ENCODE peak calls at places on chromosomes 4 and X, in nine cellular contexts. S is mesendoderm, R is HepG2, C is astrocyte, W is H9, Z is fibroblast of lung, V is DND-41, K is GM23248, G is neural progenitor cell. P is an unnamed sample.

GRCh38 chrX:1261285-1261684 is 7.3 kb upstream of the CSF2RA start:
- DNase-seq in S (peak; percentile 28), R (no peak), C (no peak), W (peak; percentile 50), Z (no peak), V (no peak), K (no peak), G (peak; percentile 86), P (no peak)

GRCh38 chr4:70874268-70875156 is 27.7 kb upstream of the MOB1B start:
- DNase-seq in S (no peak), R (no peak), C (no peak), W (no peak), Z (no peak), V (no peak), K (no peak), G (no peak), P (no peak)

GRCh38 chrX:16750136-16750535 is 30.7 kb downstream of the SYAP1 start:
- DNase-seq in S (no peak), R (no peak), C (no peak), W (no peak), Z (no peak), V (no peak), K (no peak), G (no peak), P (no peak)

GRCh38 chrX:41785685-41786084 is 61.7 kb downstream of the GPR82 start:
- DNase-seq in S (no peak), R (no peak), C (peak; percentile 34), W (no peak), Z (peak; percentile 14), V (no peak), K (peak; percentile 47), G (no peak), P (peak; percentile 74)

GRCh38 chr4:25881187-25881586 is 18.4 kb upstream of the SEL1L3 start:
- DNase-seq in S (no peak), R (no peak), C (no peak), W (no peak), Z (no peak), V (no peak), K (no peak), G (no peak), P (no peak)

GRCh38 chr4:56857601-56858301 is 36.2 kb upstream of the SPINK2 start:
- DNase-seq in S (no peak), R (no peak), C (no peak), W (no peak), Z (no peak), V (no peak), K (peak; percentile 37), G (no peak), P (no peak)

GRCh38 chrX:74467656-74468055 is 46.4 kb downstream of the SLC16A2 start:
- DNase-seq in S (no peak), R (no peak), C (no peak), W (no peak), Z (no peak), V (no peak), K (no peak), G (no peak), P (no peak)

GRCh38 chrX:104098151-104098808 is 14.0 kb upstream of the ZCCHC18 start:
- DNase-seq in S (peak; percentile 62), R (peak; percentile 22), C (peak; percentile 71), W (no peak), Z (peak; percentile 79), V (peak; percentile 48), K (peak; percentile 62), G (peak; percentile 71), P (peak; percentile 66)

GRCh38 chrX:70508296-70508911 is 63.8 kb downstream of the DLG3 start:
- DNase-seq in S (peak; percentile 76), R (peak; percentile 44), C (no peak), W (peak; percentile 33), Z (no peak), V (no peak), K (peak; percentile 24), G (peak; percentile 5), P (peak; percentile 52)

GRCh38 chrX:130836447-130836846 is 66.6 kb downstream of the ENOX2 start:
- DNase-seq in S (peak; percentile 79), R (no peak), C (peak; percentile 2), W (no peak), Z (no peak), V (no peak), K (no peak), G (no peak), P (no peak)

GRCh38 chr4:99885063-99885664 is 9.1 kb downstream of the LAMTOR3 start:
- DNase-seq in S (peak; percentile 55), R (peak; percentile 21), C (peak; percentile 16), W (no peak), Z (peak; percentile 59), V (peak; percentile 30), K (peak; percentile 61), G (peak; percentile 55), P (peak; percentile 54)

GRCh38 chr4:12791536-12791935 is 692.6 kb downstream of the RAB28 start:
- DNase-seq in S (no peak), R (no peak), C (no peak), W (no peak), Z (no peak), V (no peak), K (no peak), G (no peak), P (no peak)

GRCh38 chr4:156906325-156906724 is 65.3 kb downstream of the PDGFC start:
- DNase-seq in S (no peak), R (no peak), C (no peak), W (no peak), Z (no peak), V (no peak), K (no peak), G (no peak), P (peak; percentile 18)

GRCh38 chrX:106912864-106913263 is 7.3 kb upstream of the CLDN2 start:
- DNase-seq in S (no peak), R (no peak), C (peak; percentile 32), W (no peak), Z (peak; percentile 45), V (no peak), K (peak; percentile 61), G (no peak), P (peak; percentile 52)

GRCh38 chr4:40843696-40844095 is 93.9 kb downstream of the NSUN7 start:
- DNase-seq in S (peak; percentile 62), R (no peak), C (no peak), W (peak; percentile 41), Z (no peak), V (peak; percentile 36), K (no peak), G (peak; percentile 28), P (no peak)

GRCh38 chr4:183449193-183449888 is 4.9 kb downstream of the CDKN2AIP start:
- DNase-seq in S (no peak), R (no peak), C (peak; percentile 89), W (no peak), Z (peak; percentile 53), V (no peak), K (peak; percentile 51), G (no peak), P (no peak)

GRCh38 chr4:183448436-183448835 is 4.0 kb downstream of the CDKN2AIP start:
- DNase-seq in S (no peak), R (no peak), C (no peak), W (no peak), Z (peak; percentile 22), V (no peak), K (peak; percentile 32), G (no peak), P (no peak)

GRCh38 chr4:183447646-183448045 is 3.2 kb downstream of the CDKN2AIP start:
- DNase-seq in S (no peak), R (no peak), C (no peak), W (no peak), Z (no peak), V (no peak), K (no peak), G (no peak), P (no peak)

GRCh38 chr4:183444953-183445543 is 612 bp downstream of the CDKN2AIP start:
- DNase-seq in S (peak; percentile 53), R (no peak), C (no peak), W (no peak), Z (peak; percentile 8), V (peak; percentile 60), K (peak; percentile 54), G (no peak), P (peak; percentile 2)

GRCh38 chr4:183450108-183450507 is 5.7 kb downstream of the CDKN2AIP start:
- DNase-seq in S (no peak), R (no peak), C (no peak), W (no peak), Z (no peak), V (no peak), K (no peak), G (no peak), P (no peak)
- H3K79me2 ChIP-seq in S (peaks cover 9% of the 10 kb centered on the region), R (peaks cover 24% of the 10 kb centered on the region), C (peaks cover 30% of the 10 kb centered on the region), W (peaks cover 3% of the 10 kb centered on the region), Z (peaks cover 25% of the 10 kb centered on the region), V (peaks cover 42% of the 10 kb centered on the region), K (peaks cover 51% of the 10 kb centered on the region), G (peaks cover 42% of the 10 kb centered on the region), P (peaks cover 41% of the 10 kb centered on the region)

GRCh38 chr4:123599920-123600394 is 203.4 kb downstream of the SPRY1 start:
- DNase-seq in S (peak; percentile 93), R (peak; percentile 98), C (peak; percentile 57), W (peak; percentile 60), Z (peak; percentile 17), V (peak; percentile 90), K (peak; percentile 10), G (peak; percentile 62), P (no peak)
- H3K9ac ChIP-seq in S (no peak overlapping the region), R (peak overlapping the region; percentile 59), C (no peak overlapping the region), W (no peak overlapping the region), Z (no peak overlapping the region), V (peak overlapping the region; percentile 58), K (no peak overlapping the region), G (no peak overlapping the region), P (no peak overlapping the region)

DNA sequence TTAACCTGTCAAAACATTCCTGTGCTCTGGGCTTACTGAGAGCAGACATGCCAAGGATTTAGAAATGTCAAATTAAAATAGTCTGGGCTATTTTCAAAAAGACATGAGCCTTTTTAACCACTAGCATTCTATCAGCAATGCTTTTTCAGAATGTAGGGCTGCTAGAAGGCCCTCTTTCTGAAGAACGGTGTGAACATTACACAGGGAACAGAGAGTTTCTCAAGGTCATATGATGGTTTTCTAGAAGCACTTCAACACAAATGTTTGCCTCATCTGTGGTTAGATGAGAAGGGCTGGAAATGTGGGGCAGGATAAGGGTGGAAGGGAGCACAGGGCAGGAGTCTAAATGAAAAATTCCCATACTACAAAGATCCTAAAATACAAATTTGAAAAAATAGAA is 39.3 kb downstream of the GRIA3 start:
- DNase-seq in S (no peak), R (no peak), C (no peak), W (no peak), Z (no peak), V (no peak), K (no peak), G (no peak), P (no peak)
- H3K79me2 ChIP-seq in S (no peaks in the 10 kb centered on the region), R (no peaks in the 10 kb centered on the region), C (no peaks in the 10 kb centered on the region), W (no peaks in the 10 kb centered on the region), Z (no peaks in the 10 kb centered on the region), V (no peaks in the 10 kb centered on the region), K (peaks cover 71% of the 10 kb centered on the region), G (no peaks in the 10 kb centered on the region), P (no peaks in the 10 kb centered on the region)

DNA sequence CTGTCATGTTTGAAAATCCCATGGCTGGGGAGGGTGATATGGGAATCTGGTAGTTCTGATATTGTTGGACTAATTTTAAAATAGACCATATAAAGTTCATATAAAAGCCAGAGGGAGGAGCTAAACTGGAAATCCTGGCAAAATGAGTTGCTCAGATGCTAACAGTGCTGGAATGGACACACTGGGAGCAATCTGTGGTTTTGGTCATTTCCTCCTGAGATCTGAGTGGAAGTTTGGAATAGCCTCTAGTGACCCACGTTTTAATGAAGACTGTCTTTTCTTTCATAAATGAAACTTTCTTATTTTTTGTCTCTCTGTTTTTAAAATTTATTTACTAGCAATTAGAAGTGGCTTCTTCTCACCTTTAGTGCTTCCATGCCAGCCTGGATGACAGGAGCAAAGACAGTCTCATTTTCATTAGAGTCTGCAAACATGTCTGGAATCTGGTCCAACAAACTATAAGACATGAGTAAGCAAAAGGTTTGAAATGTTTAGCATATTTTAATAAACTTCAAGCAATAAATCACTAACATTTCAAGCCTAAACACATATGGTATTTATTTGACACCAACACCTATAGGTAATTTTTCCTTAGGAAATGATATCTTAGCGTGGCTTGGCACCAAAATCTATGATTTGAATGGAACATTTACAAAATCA is 66.6 kb downstream of the METTL14 start:
- DNase-seq in S (no peak), R (no peak), C (peak; percentile 84), W (no peak), Z (no peak), V (no peak), K (peak; percentile 74), G (no peak), P (no peak)
- H3K9ac ChIP-seq in S (no peak overlapping the region), R (no peak overlapping the region), C (no peak overlapping the region), W (no peak overlapping the region), Z (no peak overlapping the region), V (no peak overlapping the region), K (peak overlapping the region; percentile 12), G (no peak overlapping the region), P (no peak overlapping the region)